ENCODE peak calls at places on chromosomes 7 and 10, in six cellular contexts. One of them, this sample, is unnamed.
A peak's percentile ranks its signal among the peaks of the same experiment; 100 is the strongest.

GRCh38 chr7:107277331-107277730 is 108.5 kb downstream of the HBP1 start:
- DNase-seq in HTR-8/SVneo: no peak
- DNase-seq in foreskin fibroblast: no peak
- DNase-seq in mucosa of descending colon: no peak
- DNase-seq in stimulated activated CD4-positive, alpha-beta T cell treated with anti-CD3 and anti-CD28 coated beads, Interleukin-1b, Interleukin-23, amount 100 ng/mL, for 48 hours: no peak
- DNase-seq in NCI-H774: no peak
- DNase-seq in this sample: no peak

GRCh38 chr7:22671177-22671879 is 55.7 kb upstream of the IL6 start:
- DNase-seq in HTR-8/SVneo: no peak
- DNase-seq in foreskin fibroblast: peak; percentile 54
- DNase-seq in mucosa of descending colon: no peak
- DNase-seq in stimulated activated CD4-positive, alpha-beta T cell treated with anti-CD3 and anti-CD28 coated beads, Interleukin-1b, Interleukin-23, amount 100 ng/mL, for 48 hours: no peak
- DNase-seq in NCI-H774: no peak
- DNase-seq in this sample: no peak

GRCh38 chr10:12782537-12782936 is 219.0 kb downstream of the CCDC3 start:
- DNase-seq in HTR-8/SVneo: peak; percentile 58
- DNase-seq in foreskin fibroblast: no peak
- DNase-seq in mucosa of descending colon: no peak
- DNase-seq in stimulated activated CD4-positive, alpha-beta T cell treated with anti-CD3 and anti-CD28 coated beads, Interleukin-1b, Interleukin-23, amount 100 ng/mL, for 48 hours: peak; percentile 26
- DNase-seq in NCI-H774: no peak
- DNase-seq in this sample: no peak

GRCh38 chr10:77801474-77802238 is 124.9 kb downstream of the DLG5 start:
- DNase-seq in HTR-8/SVneo: no peak
- DNase-seq in foreskin fibroblast: peak; percentile 33
- DNase-seq in mucosa of descending colon: no peak
- DNase-seq in stimulated activated CD4-positive, alpha-beta T cell treated with anti-CD3 and anti-CD28 coated beads, Interleukin-1b, Interleukin-23, amount 100 ng/mL, for 48 hours: peak; percentile 59
- DNase-seq in NCI-H774: no peak
- DNase-seq in this sample: peak; percentile 43

GRCh38 chr7:157151626-157152339 is 13.1 kb downstream of the UBE3C start:
- DNase-seq in HTR-8/SVneo: no peak
- DNase-seq in foreskin fibroblast: no peak
- DNase-seq in mucosa of descending colon: no peak
- DNase-seq in stimulated activated CD4-positive, alpha-beta T cell treated with anti-CD3 and anti-CD28 coated beads, Interleukin-1b, Interleukin-23, amount 100 ng/mL, for 48 hours: no peak
- DNase-seq in NCI-H774: no peak
- DNase-seq in this sample: no peak

GRCh38 chr7:134795231-134795630 is 15.8 kb downstream of the CALD1 start:
- DNase-seq in HTR-8/SVneo: no peak
- DNase-seq in foreskin fibroblast: no peak
- DNase-seq in mucosa of descending colon: no peak
- DNase-seq in stimulated activated CD4-positive, alpha-beta T cell treated with anti-CD3 and anti-CD28 coated beads, Interleukin-1b, Interleukin-23, amount 100 ng/mL, for 48 hours: no peak
- DNase-seq in NCI-H774: no peak
- DNase-seq in this sample: no peak

GRCh38 chr10:124322191-124322980 is 96.3 kb downstream of the OAT start:
- DNase-seq in HTR-8/SVneo: no peak
- DNase-seq in foreskin fibroblast: no peak
- DNase-seq in mucosa of descending colon: no peak
- DNase-seq in stimulated activated CD4-positive, alpha-beta T cell treated with anti-CD3 and anti-CD28 coated beads, Interleukin-1b, Interleukin-23, amount 100 ng/mL, for 48 hours: no peak
- DNase-seq in NCI-H774: no peak
- DNase-seq in this sample: no peak

GRCh38 chr7:157952841-157953645 is 616.2 kb downstream of the DNAJB6 start:
- DNase-seq in HTR-8/SVneo: no peak
- DNase-seq in foreskin fibroblast: no peak
- DNase-seq in mucosa of descending colon: peak; percentile 33
- DNase-seq in stimulated activated CD4-positive, alpha-beta T cell treated with anti-CD3 and anti-CD28 coated beads, Interleukin-1b, Interleukin-23, amount 100 ng/mL, for 48 hours: no peak
- DNase-seq in NCI-H774: no peak
- DNase-seq in this sample: no peak

GRCh38 chr10:48523820-48524758 is 80.8 kb downstream of the ARHGAP22 start:
- DNase-seq in HTR-8/SVneo: peak; percentile 55
- DNase-seq in foreskin fibroblast: no peak
- DNase-seq in mucosa of descending colon: no peak
- DNase-seq in stimulated activated CD4-positive, alpha-beta T cell treated with anti-CD3 and anti-CD28 coated beads, Interleukin-1b, Interleukin-23, amount 100 ng/mL, for 48 hours: no peak
- DNase-seq in NCI-H774: no peak
- DNase-seq in this sample: no peak

GRCh38 chr10:70324341-70324861 is 40.6 kb upstream of the NPFFR1 start:
- DNase-seq in HTR-8/SVneo: no peak
- DNase-seq in foreskin fibroblast: no peak
- DNase-seq in mucosa of descending colon: no peak
- DNase-seq in stimulated activated CD4-positive, alpha-beta T cell treated with anti-CD3 and anti-CD28 coated beads, Interleukin-1b, Interleukin-23, amount 100 ng/mL, for 48 hours: no peak
- DNase-seq in NCI-H774: no peak
- DNase-seq in this sample: no peak

GRCh38 chr7:151123485-151124204 is 37.4 kb downstream of the AGAP3 start:
- DNase-seq in HTR-8/SVneo: peak; percentile 84
- DNase-seq in foreskin fibroblast: peak; percentile 72
- DNase-seq in mucosa of descending colon: peak; percentile 80
- DNase-seq in stimulated activated CD4-positive, alpha-beta T cell treated with anti-CD3 and anti-CD28 coated beads, Interleukin-1b, Interleukin-23, amount 100 ng/mL, for 48 hours: peak; percentile 80
- DNase-seq in NCI-H774: peak; percentile 39
- DNase-seq in this sample: peak; percentile 80

GRCh38 chr10:11798862-11799735 is 24.1 kb upstream of the PROSER2 start:
- DNase-seq in HTR-8/SVneo: no peak
- DNase-seq in foreskin fibroblast: no peak
- DNase-seq in mucosa of descending colon: no peak
- DNase-seq in stimulated activated CD4-positive, alpha-beta T cell treated with anti-CD3 and anti-CD28 coated beads, Interleukin-1b, Interleukin-23, amount 100 ng/mL, for 48 hours: no peak
- DNase-seq in NCI-H774: no peak
- DNase-seq in this sample: no peak

GRCh38 chr10:133388973-133389818 is 4.8 kb upstream of the MTG1 start:
- DNase-seq in HTR-8/SVneo: no peak
- DNase-seq in foreskin fibroblast: no peak
- DNase-seq in mucosa of descending colon: peak; percentile 68
- DNase-seq in stimulated activated CD4-positive, alpha-beta T cell treated with anti-CD3 and anti-CD28 coated beads, Interleukin-1b, Interleukin-23, amount 100 ng/mL, for 48 hours: peak; percentile 46
- DNase-seq in NCI-H774: no peak
- DNase-seq in this sample: peak; percentile 68

GRCh38 chr10:80945267-80945880 is 407.7 kb downstream of the SH2D4B start:
- DNase-seq in HTR-8/SVneo: no peak
- DNase-seq in foreskin fibroblast: no peak
- DNase-seq in mucosa of descending colon: no peak
- DNase-seq in stimulated activated CD4-positive, alpha-beta T cell treated with anti-CD3 and anti-CD28 coated beads, Interleukin-1b, Interleukin-23, amount 100 ng/mL, for 48 hours: no peak
- DNase-seq in NCI-H774: no peak
- DNase-seq in this sample: no peak

GRCh38 chr7:70458195-70458695 is 673.7 kb upstream of the GALNT17 start:
- DNase-seq in HTR-8/SVneo: no peak
- DNase-seq in foreskin fibroblast: no peak
- DNase-seq in mucosa of descending colon: no peak
- DNase-seq in stimulated activated CD4-positive, alpha-beta T cell treated with anti-CD3 and anti-CD28 coated beads, Interleukin-1b, Interleukin-23, amount 100 ng/mL, for 48 hours: no peak
- DNase-seq in NCI-H774: no peak
- DNase-seq in this sample: no peak